ENCODE peak calls at places on chromosomes 3 and 15, in ten cellular contexts. S, H, N, Y, P, W, C, Q, V and R are unnamed samples.

GRCh38 chr3:13874891-13875290 is 5.0 kb downstream of the WNT7A start:
- DNase-seq in S (no peak), H (no peak), N (no peak), Y (no peak), P (no peak), W (no peak), C (no peak), Q (no peak), V (no peak), R (no peak)

GRCh38 chr3:140509534-140509933 is 168.3 kb upstream of the TRIM42 start:
- DNase-seq in S (no peak), H (no peak), N (no peak), Y (no peak), P (no peak), W (no peak), C (no peak), Q (no peak), V (no peak), R (no peak)

GRCh38 chr15:51904931-51905330 is 66.6 kb downstream of the LEO1 start:
- DNase-seq in S (peak; percentile 16), H (no peak), N (no peak), Y (no peak), P (no peak), W (no peak), C (no peak), Q (no peak), V (no peak), R (no peak)

GRCh38 chr3:139427283-139428060 is 38.0 kb upstream of the COPB2 start:
- DNase-seq in S (peak; percentile 77), H (peak; percentile 88), N (no peak), Y (no peak), P (no peak), W (peak; percentile 82), C (peak; percentile 92), Q (peak; percentile 59), V (no peak), R (peak; percentile 91)

GRCh38 chr15:35246376-35246965 is 161.4 kb upstream of the NANOGP8 start:
- DNase-seq in S (no peak), H (no peak), N (no peak), Y (no peak), P (no peak), W (no peak), C (no peak), Q (no peak), V (no peak), R (no peak)

GRCh38 chr3:52546111-52546901 is 9.9 kb downstream of the UQCC5 start:
- DNase-seq in S (peak; percentile 41), H (no peak), N (no peak), Y (no peak), P (no peak), W (no peak), C (no peak), Q (no peak), V (no peak), R (no peak)

GRCh38 chr15:90906181-90906849 is 3.2 kb downstream of the MAN2A2 start:
- DNase-seq in S (no peak), H (no peak), N (no peak), Y (no peak), P (peak; percentile 35), W (no peak), C (no peak), Q (no peak), V (no peak), R (no peak)

GRCh38 chr3:187072102-187072501 is 67.2 kb downstream of the RPL39L start:
- DNase-seq in S (no peak), H (no peak), N (no peak), Y (no peak), P (no peak), W (no peak), C (no peak), Q (no peak), V (no peak), R (no peak)

GRCh38 chr15:47987908-47988532 is 132.8 kb upstream of the SLC24A5 start:
- DNase-seq in S (peak; percentile 73), H (peak; percentile 81), N (peak; percentile 30), Y (no peak), P (no peak), W (peak; percentile 71), C (peak; percentile 87), Q (peak; percentile 69), V (no peak), R (peak; percentile 87)

GRCh38 chr3:62248831-62249776 is 124.2 kb downstream of the FEZF2 start:
- DNase-seq in S (no peak), H (no peak), N (no peak), Y (no peak), P (peak; percentile 56), W (no peak), C (peak; percentile 30), Q (no peak), V (no peak), R (no peak)

GRCh38 chr15:63819645-63820044 is 14.1 kb downstream of the HERC1 start:
- DNase-seq in S (no peak), H (no peak), N (no peak), Y (no peak), P (no peak), W (no peak), C (no peak), Q (no peak), V (no peak), R (no peak)

GRCh38 chr3:104788807-104789206 is 577.9 kb upstream of the ALCAM start:
- DNase-seq in S (no peak), H (no peak), N (no peak), Y (no peak), P (no peak), W (no peak), C (no peak), Q (no peak), V (no peak), R (no peak)

GRCh38 chr3:128083396-128083795 is 31.2 kb downstream of the SEC61A1 start:
- DNase-seq in S (no peak), H (no peak), N (no peak), Y (no peak), P (no peak), W (no peak), C (no peak), Q (no peak), V (no peak), R (no peak)

GRCh38 chr3:123344175-123344908 is 104.5 kb downstream of the ADCY5 start:
- DNase-seq in S (peak; percentile 81), H (peak; percentile 44), N (no peak), Y (no peak), P (no peak), W (peak; percentile 86), C (peak; percentile 12), Q (peak; percentile 88), V (no peak), R (peak; percentile 87)

DNA sequence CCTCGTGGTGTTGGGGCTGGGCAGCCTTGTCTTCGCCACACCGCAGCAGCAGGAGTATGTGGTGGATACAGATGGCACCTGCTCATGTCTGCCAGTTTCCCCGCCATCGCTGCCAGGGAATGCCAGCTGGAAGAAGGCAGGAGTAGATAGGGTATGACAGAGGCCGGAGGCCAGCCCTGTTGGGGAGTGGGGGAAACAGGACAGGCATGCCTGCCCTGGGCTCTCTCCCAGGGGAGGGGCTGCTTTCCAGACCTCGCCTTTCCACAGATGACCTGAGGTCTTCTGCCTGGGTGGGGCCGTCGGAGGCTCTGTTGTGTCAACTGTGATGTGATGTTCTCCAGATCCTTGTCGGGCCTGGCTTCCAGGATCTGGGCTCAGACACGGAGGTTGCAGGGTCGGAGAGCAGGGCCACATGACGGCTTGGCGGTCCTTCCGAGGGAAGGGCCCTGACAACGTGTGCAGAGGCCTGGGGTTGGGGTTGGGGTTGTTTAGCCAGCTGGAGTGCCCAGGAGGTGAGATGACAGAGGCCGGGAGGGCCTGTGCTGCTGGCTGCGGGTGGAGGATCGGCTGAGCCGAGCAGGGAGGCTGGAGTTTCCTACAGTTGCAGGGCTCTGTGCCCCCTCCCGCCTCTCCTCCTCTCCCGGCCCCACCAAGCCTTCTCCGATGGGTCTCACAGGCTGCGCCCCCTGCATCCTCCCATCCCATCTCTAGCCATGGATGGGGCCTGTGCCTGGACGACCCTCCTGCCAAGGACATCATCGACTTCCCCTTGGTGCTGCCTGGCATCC is 102.0 kb downstream of the TBC1D2B start:
- DNase-seq in S (no peak), H (no peak), N (peak; percentile 25), Y (no peak), P (no peak), W (no peak), C (no peak), Q (no peak), V (peak; percentile 65), R (no peak)
- H3K4me3 ChIP-seq in S (no peak overlapping the region), H (no peak overlapping the region), N (no peak overlapping the region), Y (no peak overlapping the region), P (peak overlapping the region; percentile 8), W (no peak overlapping the region), C (no peak overlapping the region), Q (no peak overlapping the region), V (no peak overlapping the region), R (no peak overlapping the region)

GRCh38 chr3:159486580-159486979 is 502.1 kb upstream of the IL12A start:
- DNase-seq in S (peak; percentile 6), H (peak; percentile 7), N (no peak), Y (no peak), P (no peak), W (no peak), C (no peak), Q (no peak), V (no peak), R (peak; percentile 31)
- TF ChIP-seq CTCF in S (peak; percentile 30), H (peak; percentile 10), N (no peak), Y (no peak), P (no peak), W (no peak), C (peak; percentile 33), Q (no peak), V (no peak), R (peak; percentile 47)

GRCh38 chr3:196499061-196499460 is 4.5 kb downstream of the RNF168 start:
- DNase-seq in S (peak; percentile 65), H (peak; percentile 41), N (no peak), Y (no peak), P (no peak), W (peak; percentile 59), C (no peak), Q (peak; percentile 65), V (no peak), R (peak; percentile 46)
- H3K4me3 ChIP-seq in S (peak overlapping the region; percentile 11), H (no peak overlapping the region), N (no peak overlapping the region), Y (no peak overlapping the region), P (no peak overlapping the region), W (no peak overlapping the region), C (no peak overlapping the region), Q (no peak overlapping the region), V (no peak overlapping the region), R (no peak overlapping the region)

DNA sequence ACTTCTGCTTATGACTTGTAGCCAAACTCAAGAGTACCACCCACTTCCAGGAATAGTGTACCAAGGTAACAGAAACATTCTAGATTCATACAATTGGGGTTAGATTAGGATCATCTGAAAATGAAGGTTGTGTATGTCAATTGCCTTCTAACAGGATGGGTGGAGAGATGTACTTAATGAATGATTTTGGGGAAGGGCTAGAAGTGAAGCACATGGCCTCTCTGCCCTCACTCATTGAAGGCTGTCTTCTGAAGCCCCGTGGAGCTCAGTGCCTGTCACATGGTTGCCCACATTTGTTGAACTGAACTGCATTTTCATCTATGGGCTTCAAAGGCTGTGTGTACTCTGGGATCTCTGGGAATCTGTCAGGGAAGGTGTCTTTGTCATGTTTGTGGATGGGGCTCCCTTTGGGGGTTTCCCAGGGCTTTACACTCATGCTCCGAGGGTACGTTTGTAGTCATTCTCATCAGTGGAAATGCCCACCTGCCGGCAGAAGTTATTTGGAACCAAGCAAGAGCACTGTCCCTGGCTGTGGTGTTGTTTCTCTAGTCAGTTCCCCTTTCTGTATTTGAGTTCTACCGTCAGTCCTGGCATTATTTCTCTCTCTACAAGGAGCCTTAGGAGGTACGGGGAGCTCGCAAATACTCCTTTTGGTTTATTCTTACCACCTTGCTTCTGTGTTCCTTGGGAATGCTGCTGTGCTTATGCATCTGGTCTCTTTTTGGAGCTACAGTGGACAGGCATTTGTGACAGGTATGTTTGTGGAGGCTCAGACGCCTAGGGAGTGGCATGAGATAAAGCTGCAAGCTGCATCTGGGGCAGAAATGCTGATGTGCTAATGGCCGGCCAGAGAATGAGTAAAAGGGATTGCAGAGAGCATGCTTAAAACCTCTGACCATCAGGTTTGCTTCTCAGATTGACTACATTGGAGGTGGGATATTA is 22.4 kb downstream of the CD86 start:
- DNase-seq in S (no peak), H (no peak), N (no peak), Y (no peak), P (no peak), W (no peak), C (no peak), Q (no peak), V (no peak), R (no peak)
- TF ChIP-seq CTCF in S (no peak), H (no peak), N (no peak), Y (no peak), P (no peak), W (no peak), C (no peak), Q (no peak), V (no peak), R (no peak)